ENCODE peak calls at places on chromosomes 7 and 10, in seven cellular contexts. T is EH; Q is pons; Y is stimulated activated effector memory CD8-positive, alpha-beta T cell treated with anti-CD3 and anti-CD28 coated beads, Interleukin-12 subunit alpha, Interleukin-12 subunit beta, amount 100 ng/mL, for 72 hours; G is HS-27A; L is A549; C is NCI-H446. X is an unnamed sample.

GRCh38 chr10:21516270-21517131 is 9.0 kb downstream of the SKIDA1 start:
- DNase-seq in T (peak), Q (peak), Y (peak), G (peak), L (no peak), C (peak), X (peak)

GRCh38 chr7:50145801-50146338 is 52.8 kb upstream of the ZPBP start:
- DNase-seq in T (no peak), Q (no peak), Y (no peak), G (no peak), L (no peak), C (no peak), X (no peak)

GRCh38 chr7:44244282-44244681 is 43.5 kb downstream of the YKT6 start:
- DNase-seq in T (peak), Q (no peak), Y (peak), G (no peak), L (peak), C (no peak), X (peak)

GRCh38 chr7:48279420-48279819 is 108.2 kb downstream of the ABCA13 start:
- DNase-seq in T (no peak), Q (no peak), Y (no peak), G (no peak), L (no peak), C (no peak), X (no peak)

GRCh38 chr7:93461350-93461749 is 113.2 kb downstream of the CALCR start:
- DNase-seq in T (no peak), Q (peak), Y (no peak), G (no peak), L (no peak), C (no peak), X (peak)

GRCh38 chr7:70751895-70752294 is 380.0 kb upstream of the GALNT17 start:
- DNase-seq in T (no peak), Q (no peak), Y (no peak), G (no peak), L (no peak), C (no peak), X (no peak)

GRCh38 chr7:141220263-141220662 is 146.4 kb downstream of the TMEM178B start:
- DNase-seq in T (no peak), Q (peak), Y (no peak), G (no peak), L (peak), C (no peak), X (peak)

GRCh38 chr7:120684463-120684862 is 173.5 kb downstream of the TSPAN12 start:
- DNase-seq in T (no peak), Q (no peak), Y (no peak), G (no peak), L (no peak), C (no peak), X (no peak)

GRCh38 chr10:112950714-112951348 is 784 bp downstream of the TCF7L2 start:
- DNase-seq in T (peak), Q (no peak), Y (no peak), G (no peak), L (no peak), C (no peak), X (peak)

GRCh38 chr7:110421490-110422241 is 669.3 kb upstream of the LRRN3 start:
- DNase-seq in T (no peak), Q (peak), Y (no peak), G (no peak), L (no peak), C (no peak), X (no peak)

GRCh38 chr7:142813262-142813661 is 41.6 kb upstream of the EPHB6 start:
- DNase-seq in T (peak), Q (no peak), Y (no peak), G (peak), L (no peak), C (no peak), X (no peak)

GRCh38 chr10:97714401-97715258 is 1.1 kb downstream of the MARVELD1 start:
- DNase-seq in T (peak), Q (no peak), Y (no peak), G (no peak), L (peak), C (no peak), X (peak)

GRCh38 chr10:91635401-91636400 is 2.8 kb upstream of the PPP1R3C start:
- DNase-seq in T (peak), Q (peak), Y (peak), G (no peak), L (peak), C (peak), X (peak)

GRCh38 chr10:46530249-46531186 is 25.9 kb downstream of the GPRIN2 start:
- DNase-seq in T (peak), Q (no peak), Y (no peak), G (no peak), L (peak), C (no peak), X (no peak)

GRCh38 chr10:4450981-4451501 is 375.0 kb upstream of the AKR1E2 start:
- DNase-seq in T (peak), Q (no peak), Y (no peak), G (no peak), L (no peak), C (no peak), X (no peak)

GRCh38 chr10:7795605-7796004 is 7.6 kb downstream of the ATP5F1C start:
- DNase-seq in T (peak), Q (no peak), Y (no peak), G (no peak), L (no peak), C (no peak), X (no peak)

GRCh38 chr7:37709631-37710509 is 26.3 kb downstream of the GPR141 start:
- DNase-seq in T (no peak), Q (no peak), Y (no peak), G (no peak), L (no peak), C (no peak), X (no peak)

GRCh38 chr10:72913287-72913686 is 19.7 kb downstream of the OIT3 start:
- DNase-seq in T (peak), Q (no peak), Y (no peak), G (no peak), L (no peak), C (no peak), X (no peak)

GRCh38 chr10:52020702-52021101 is 293.4 kb upstream of the DKK1 start:
- DNase-seq in T (no peak), Q (no peak), Y (no peak), G (no peak), L (no peak), C (no peak), X (no peak)

GRCh38 chr10:122560279-122560804 is at the start of gene DMBT1:
- DNase-seq in T (no peak), Q (no peak), Y (no peak), G (no peak), L (no peak), C (no peak), X (no peak)

GRCh38 chr7:6578114-6579084 is 1.1 kb downstream of the ZDHHC4 start:
- DNase-seq in T (peak), Q (no peak), Y (no peak), G (no peak), L (peak), C (no peak), X (no peak)

GRCh38 chr10:104638861-104639594 is 2.1 kb upstream of the SORCS3 start:
- DNase-seq in T (no peak), Q (no peak), Y (no peak), G (no peak), L (peak), C (no peak), X (peak)

GRCh38 chr10:52706347-52707070 is 66.1 kb downstream of the MBL2 start:
- DNase-seq in T (peak), Q (no peak), Y (no peak), G (no peak), L (no peak), C (no peak), X (no peak)